ENCODE peak calls at places on chromosomes 5 and 9, in six cellular contexts. One of them, this sample, is unnamed.

GRCh38 chr5:41809128-41809527 is 61.1 kb downstream of the OXCT1 start:
- DNase-seq in CD8-positive, alpha-beta T cell: no peak
- DNase-seq in ovary: no peak
- DNase-seq in brain microvascular endothelial cell: no peak
- DNase-seq in HepG2: no peak
- DNase-seq in MCF 10A: no peak
- DNase-seq in this sample: no peak

GRCh38 chr9:36164361-36164760 is 4.8 kb upstream of the CCIN start:
- DNase-seq in CD8-positive, alpha-beta T cell: no peak
- DNase-seq in ovary: peak
- DNase-seq in brain microvascular endothelial cell: no peak
- DNase-seq in HepG2: no peak
- DNase-seq in MCF 10A: no peak
- DNase-seq in this sample: no peak

GRCh38 chr5:93929146-93929545 is 187.7 kb upstream of the POU5F2 start:
- DNase-seq in CD8-positive, alpha-beta T cell: no peak
- DNase-seq in ovary: no peak
- DNase-seq in brain microvascular endothelial cell: peak
- DNase-seq in HepG2: no peak
- DNase-seq in MCF 10A: no peak
- DNase-seq in this sample: no peak

GRCh38 chr9:128886211-128886826 is 4.4 kb downstream of the LRRC8A start:
- DNase-seq in CD8-positive, alpha-beta T cell: no peak
- DNase-seq in ovary: no peak
- DNase-seq in brain microvascular endothelial cell: no peak
- DNase-seq in HepG2: no peak
- DNase-seq in MCF 10A: no peak
- DNase-seq in this sample: no peak

GRCh38 chr5:40746703-40747102 is 9.1 kb downstream of the TTC33 start:
- DNase-seq in CD8-positive, alpha-beta T cell: no peak
- DNase-seq in ovary: no peak
- DNase-seq in brain microvascular endothelial cell: peak
- DNase-seq in HepG2: no peak
- DNase-seq in MCF 10A: no peak
- DNase-seq in this sample: no peak

GRCh38 chr9:27407966-27408365 is 111.0 kb upstream of the EQTN start:
- DNase-seq in CD8-positive, alpha-beta T cell: no peak
- DNase-seq in ovary: no peak
- DNase-seq in brain microvascular endothelial cell: peak
- DNase-seq in HepG2: no peak
- DNase-seq in MCF 10A: peak
- DNase-seq in this sample: no peak

GRCh38 chr5:148939676-148940075 is 113.3 kb downstream of the ADRB2 start:
- DNase-seq in CD8-positive, alpha-beta T cell: no peak
- DNase-seq in ovary: no peak
- DNase-seq in brain microvascular endothelial cell: no peak
- DNase-seq in HepG2: no peak
- DNase-seq in MCF 10A: peak
- DNase-seq in this sample: no peak

GRCh38 chr9:27933210-27934062 is 360.2 kb upstream of the C9orf72 start:
- DNase-seq in CD8-positive, alpha-beta T cell: no peak
- DNase-seq in ovary: no peak
- DNase-seq in brain microvascular endothelial cell: no peak
- DNase-seq in HepG2: no peak
- DNase-seq in MCF 10A: no peak
- DNase-seq in this sample: no peak

GRCh38 chr9:6873862-6874261 is 116.1 kb downstream of the KDM4C start:
- DNase-seq in CD8-positive, alpha-beta T cell: peak
- DNase-seq in ovary: no peak
- DNase-seq in brain microvascular endothelial cell: peak
- DNase-seq in HepG2: no peak
- DNase-seq in MCF 10A: no peak
- DNase-seq in this sample: no peak

GRCh38 chr5:68949256-68949655 is 144.6 kb upstream of the SLC30A5 start:
- DNase-seq in CD8-positive, alpha-beta T cell: no peak
- DNase-seq in ovary: no peak
- DNase-seq in brain microvascular endothelial cell: no peak
- DNase-seq in HepG2: no peak
- DNase-seq in MCF 10A: no peak
- DNase-seq in this sample: no peak

GRCh38 chr5:96431376-96432244 is 1.4 kb downstream of the PCSK1 start:
- DNase-seq in CD8-positive, alpha-beta T cell: no peak
- DNase-seq in ovary: no peak
- DNase-seq in brain microvascular endothelial cell: peak
- DNase-seq in HepG2: no peak
- DNase-seq in MCF 10A: peak
- DNase-seq in this sample: no peak

GRCh38 chr9:121133104-121133816 is 58.5 kb downstream of the CNTRL start:
- DNase-seq in CD8-positive, alpha-beta T cell: peak
- DNase-seq in ovary: no peak
- DNase-seq in brain microvascular endothelial cell: no peak
- DNase-seq in HepG2: peak
- DNase-seq in MCF 10A: peak
- DNase-seq in this sample: no peak

GRCh38 chr5:181036816-181037364 is 3.2 kb upstream of the BTNL9 start:
- DNase-seq in CD8-positive, alpha-beta T cell: no peak
- DNase-seq in ovary: no peak
- DNase-seq in brain microvascular endothelial cell: no peak
- DNase-seq in HepG2: no peak
- DNase-seq in MCF 10A: no peak
- DNase-seq in this sample: no peak

GRCh38 chr5:138470322-138471285 is 5.3 kb downstream of the EGR1 start:
- DNase-seq in CD8-positive, alpha-beta T cell: no peak
- DNase-seq in ovary: no peak
- DNase-seq in brain microvascular endothelial cell: peak
- DNase-seq in HepG2: no peak
- DNase-seq in MCF 10A: peak
- DNase-seq in this sample: no peak

GRCh38 chr9:130339306-130339705 is 73.7 kb downstream of the HMCN2 start:
- DNase-seq in CD8-positive, alpha-beta T cell: no peak
- DNase-seq in ovary: no peak
- DNase-seq in brain microvascular endothelial cell: no peak
- DNase-seq in HepG2: no peak
- DNase-seq in MCF 10A: no peak
- DNase-seq in this sample: no peak

GRCh38 chr5:132753135-132753987 is 6.1 kb downstream of the CCNI2 start:
- DNase-seq in CD8-positive, alpha-beta T cell: no peak
- DNase-seq in ovary: no peak
- DNase-seq in brain microvascular endothelial cell: no peak
- DNase-seq in HepG2: peak
- DNase-seq in MCF 10A: peak
- DNase-seq in this sample: peak

GRCh38 chr9:127955294-127956015 is 17.8 kb upstream of the DPM2 start:
- DNase-seq in CD8-positive, alpha-beta T cell: peak
- DNase-seq in ovary: no peak
- DNase-seq in brain microvascular endothelial cell: no peak
- DNase-seq in HepG2: peak
- DNase-seq in MCF 10A: peak
- DNase-seq in this sample: peak

GRCh38 chr5:93299596-93300308 is 281.3 kb downstream of the NR2F1-AS1 start:
- DNase-seq in CD8-positive, alpha-beta T cell: no peak
- DNase-seq in ovary: no peak
- DNase-seq in brain microvascular endothelial cell: no peak
- DNase-seq in HepG2: no peak
- DNase-seq in MCF 10A: no peak
- DNase-seq in this sample: no peak

GRCh38 chr9:126298319-126298801 is 28.3 kb upstream of the MVB12B start:
- DNase-seq in CD8-positive, alpha-beta T cell: no peak
- DNase-seq in ovary: no peak
- DNase-seq in brain microvascular endothelial cell: no peak
- DNase-seq in HepG2: no peak
- DNase-seq in MCF 10A: no peak
- DNase-seq in this sample: no peak

GRCh38 chr5:178738513-178738912 is 8.1 kb upstream of the ZNF354A start:
- DNase-seq in CD8-positive, alpha-beta T cell: no peak
- DNase-seq in ovary: no peak
- DNase-seq in brain microvascular endothelial cell: no peak
- DNase-seq in HepG2: no peak
- DNase-seq in MCF 10A: no peak
- DNase-seq in this sample: no peak

GRCh38 chr5:38413696-38414095 is 142.8 kb downstream of the LIFR start:
- DNase-seq in CD8-positive, alpha-beta T cell: no peak
- DNase-seq in ovary: no peak
- DNase-seq in brain microvascular endothelial cell: no peak
- DNase-seq in HepG2: no peak
- DNase-seq in MCF 10A: no peak
- DNase-seq in this sample: no peak

GRCh38 chr5:60763061-60763460 is 63.1 kb upstream of the DEPDC1B start:
- DNase-seq in CD8-positive, alpha-beta T cell: no peak
- DNase-seq in ovary: no peak
- DNase-seq in brain microvascular endothelial cell: no peak
- DNase-seq in HepG2: no peak
- DNase-seq in MCF 10A: no peak
- DNase-seq in this sample: no peak

GRCh38 chr9:29199975-29200374 is 1626.7 kb upstream of the C9orf72 start:
- DNase-seq in CD8-positive, alpha-beta T cell: no peak
- DNase-seq in ovary: no peak
- DNase-seq in brain microvascular endothelial cell: no peak
- DNase-seq in HepG2: no peak
- DNase-seq in MCF 10A: no peak
- DNase-seq in this sample: no peak

GRCh38 chr9:130447193-130447816 is 2.5 kb downstream of the ASS1 start:
- DNase-seq in CD8-positive, alpha-beta T cell: no peak
- DNase-seq in ovary: peak
- DNase-seq in brain microvascular endothelial cell: no peak
- DNase-seq in HepG2: no peak
- DNase-seq in MCF 10A: no peak
- DNase-seq in this sample: no peak

GRCh38 chr9:136016882-136017812 is 56.0 kb upstream of the UBAC1 start:
- DNase-seq in CD8-positive, alpha-beta T cell: no peak
- DNase-seq in ovary: peak
- DNase-seq in brain microvascular endothelial cell: no peak
- DNase-seq in HepG2: no peak
- DNase-seq in MCF 10A: no peak
- DNase-seq in this sample: peak

GRCh38 chr5:110651507-110651906 is 75.0 kb downstream of the TMEM232 start:
- DNase-seq in CD8-positive, alpha-beta T cell: no peak
- DNase-seq in ovary: no peak
- DNase-seq in brain microvascular endothelial cell: peak
- DNase-seq in HepG2: no peak
- DNase-seq in MCF 10A: no peak
- DNase-seq in this sample: no peak

GRCh38 chr9:122263699-122264349 is 816 bp downstream of the RBM18 start:
- DNase-seq in CD8-positive, alpha-beta T cell: no peak
- DNase-seq in ovary: no peak
- DNase-seq in brain microvascular endothelial cell: no peak
- DNase-seq in HepG2: no peak
- DNase-seq in MCF 10A: no peak
- DNase-seq in this sample: no peak

GRCh38 chr5:14277407-14278320 is 134.5 kb downstream of the TRIO start:
- DNase-seq in CD8-positive, alpha-beta T cell: no peak
- DNase-seq in ovary: no peak
- DNase-seq in brain microvascular endothelial cell: no peak
- DNase-seq in HepG2: no peak
- DNase-seq in MCF 10A: no peak
- DNase-seq in this sample: no peak
- TF ChIP-seq CTCF in CD8-positive, alpha-beta T cell: no peak
- TF ChIP-seq CTCF in ovary: no peak
- TF ChIP-seq CTCF in brain microvascular endothelial cell: no peak
- TF ChIP-seq CTCF in HepG2: no peak
- TF ChIP-seq CTCF in MCF 10A: no peak
- TF ChIP-seq CTCF in this sample: no peak

GRCh38 chr9:94919376-94920098 is 193.0 kb downstream of the AOPEP start:
- DNase-seq in CD8-positive, alpha-beta T cell: no peak
- DNase-seq in ovary: peak
- DNase-seq in brain microvascular endothelial cell: no peak
- DNase-seq in HepG2: no peak
- DNase-seq in MCF 10A: peak
- DNase-seq in this sample: peak

GRCh38 chr9:94915476-94916450 is 189.3 kb downstream of the AOPEP start:
- DNase-seq in CD8-positive, alpha-beta T cell: no peak
- DNase-seq in ovary: peak
- DNase-seq in brain microvascular endothelial cell: no peak
- DNase-seq in HepG2: no peak
- DNase-seq in MCF 10A: no peak
- DNase-seq in this sample: no peak

GRCh38 chr9:94916956-94917355 is 190.5 kb downstream of the AOPEP start:
- DNase-seq in CD8-positive, alpha-beta T cell: no peak
- DNase-seq in ovary: peak
- DNase-seq in brain microvascular endothelial cell: no peak
- DNase-seq in HepG2: no peak
- DNase-seq in MCF 10A: no peak
- DNase-seq in this sample: no peak

GRCh38 chr9:94920439-94920951 is 194.0 kb downstream of the AOPEP start:
- DNase-seq in CD8-positive, alpha-beta T cell: no peak
- DNase-seq in ovary: peak
- DNase-seq in brain microvascular endothelial cell: no peak
- DNase-seq in HepG2: no peak
- DNase-seq in MCF 10A: no peak
- DNase-seq in this sample: peak

GRCh38 chr9:94918038-94918753 is 191.7 kb downstream of the AOPEP start:
- DNase-seq in CD8-positive, alpha-beta T cell: no peak
- DNase-seq in ovary: peak
- DNase-seq in brain microvascular endothelial cell: no peak
- DNase-seq in HepG2: peak
- DNase-seq in MCF 10A: no peak
- DNase-seq in this sample: peak
- TF ChIP-seq CTCF in CD8-positive, alpha-beta T cell: peak
- TF ChIP-seq CTCF in ovary: no peak
- TF ChIP-seq CTCF in brain microvascular endothelial cell: no peak
- TF ChIP-seq CTCF in HepG2: peak
- TF ChIP-seq CTCF in MCF 10A: no peak
- TF ChIP-seq CTCF in this sample: no peak

DNA sequence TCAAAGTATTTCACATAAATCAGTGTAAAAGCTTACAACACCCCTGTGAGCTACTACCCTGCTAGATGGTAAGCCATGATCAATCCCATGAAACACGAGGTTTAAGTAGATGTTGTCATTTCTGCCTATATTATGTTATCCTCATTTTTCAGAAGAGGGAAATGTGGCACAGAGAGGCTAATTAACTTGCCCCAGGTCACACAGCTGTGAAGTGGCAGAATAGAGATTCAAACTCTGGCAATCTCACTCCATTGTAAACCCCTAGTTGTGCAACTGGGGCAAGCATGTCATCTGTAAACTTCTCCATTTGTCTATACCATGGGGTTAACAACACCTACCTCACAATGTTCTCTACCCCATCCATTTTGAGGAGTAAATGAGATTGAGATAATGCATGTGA is 136.5 kb downstream of the ENTREP1 start:
- DNase-seq in CD8-positive, alpha-beta T cell: no peak
- DNase-seq in ovary: no peak
- DNase-seq in brain microvascular endothelial cell: no peak
- DNase-seq in HepG2: no peak
- DNase-seq in MCF 10A: no peak
- DNase-seq in this sample: no peak
- TF ChIP-seq CTCF in CD8-positive, alpha-beta T cell: no peak
- TF ChIP-seq CTCF in ovary: no peak
- TF ChIP-seq CTCF in brain microvascular endothelial cell: no peak
- TF ChIP-seq CTCF in HepG2: no peak
- TF ChIP-seq CTCF in MCF 10A: no peak
- TF ChIP-seq CTCF in this sample: no peak

DNA sequence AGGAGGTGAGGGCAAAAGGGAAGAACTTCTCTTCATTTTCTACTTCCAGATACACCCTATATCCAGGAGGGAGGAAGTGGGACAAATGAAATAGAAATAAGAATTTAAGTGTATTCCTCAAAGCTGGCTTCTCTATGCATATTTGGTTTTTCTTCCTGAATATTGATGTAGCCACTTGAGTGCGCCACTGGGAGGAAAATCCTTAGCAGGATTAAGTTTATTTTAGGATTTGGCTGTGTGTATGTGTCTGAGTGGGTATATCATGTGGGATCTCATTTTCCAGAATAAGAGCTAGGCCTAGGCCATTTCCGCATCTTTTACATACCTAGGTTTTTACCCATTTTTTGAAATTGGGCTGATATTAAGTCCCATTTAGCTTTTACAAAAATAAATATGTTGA is 42.5 kb downstream of the MAP1B start:
- DNase-seq in CD8-positive, alpha-beta T cell: no peak
- DNase-seq in ovary: no peak
- DNase-seq in brain microvascular endothelial cell: no peak
- DNase-seq in HepG2: no peak
- DNase-seq in MCF 10A: no peak
- DNase-seq in this sample: no peak
- TF ChIP-seq CTCF in CD8-positive, alpha-beta T cell: no peak
- TF ChIP-seq CTCF in ovary: no peak
- TF ChIP-seq CTCF in brain microvascular endothelial cell: peak
- TF ChIP-seq CTCF in HepG2: no peak
- TF ChIP-seq CTCF in MCF 10A: peak
- TF ChIP-seq CTCF in this sample: no peak